ENCODE peak calls at places on chromosomes 6 and 20, in nine cellular contexts. One of them, this sample, is unnamed.

GRCh38 chr20:46590453-46590852 is 40.0 kb upstream of the OCSTAMP start:
- DNase-seq in pancreas: no peak
- DNase-seq in cardiac fibroblast: no peak
- DNase-seq in upper lobe of right lung: no peak
- DNase-seq in colonic mucosa: no peak
- DNase-seq in GM04504: no peak
- DNase-seq in trophoblast cell: no peak
- DNase-seq in H7: no peak
- DNase-seq in pons: no peak
- DNase-seq in this sample: no peak

GRCh38 chr6:159931112-159931511 is 37.8 kb upstream of the IGF2R start:
- DNase-seq in pancreas: no peak
- DNase-seq in H7: no peak
- DNase-seq in upper lobe of right lung: no peak
- DNase-seq in pons: no peak
- DNase-seq in colonic mucosa: no peak
- DNase-seq in GM04504: no peak
- DNase-seq in cardiac fibroblast: no peak
- DNase-seq in trophoblast cell: no peak
- DNase-seq in this sample: no peak

GRCh38 chr20:23293689-23294088 is 56.9 kb upstream of the NXT1 start:
- DNase-seq in upper lobe of right lung: no peak
- DNase-seq in GM04504: no peak
- DNase-seq in cardiac fibroblast: no peak
- DNase-seq in H7: no peak
- DNase-seq in colonic mucosa: no peak
- DNase-seq in trophoblast cell: no peak
- DNase-seq in pons: no peak
- DNase-seq in pancreas: no peak
- DNase-seq in this sample: no peak

GRCh38 chr6:166988674-166989201 is 10.5 kb upstream of the CEP43 start:
- DNase-seq in pancreas: no peak
- DNase-seq in colonic mucosa: no peak
- DNase-seq in cardiac fibroblast: no peak
- DNase-seq in H7: peak
- DNase-seq in trophoblast cell: no peak
- DNase-seq in upper lobe of right lung: no peak
- DNase-seq in pons: no peak
- DNase-seq in GM04504: no peak
- DNase-seq in this sample: no peak

GRCh38 chr6:35049885-35050284 is 91.3 kb downstream of the TCP11 start:
- DNase-seq in cardiac fibroblast: peak
- DNase-seq in colonic mucosa: peak
- DNase-seq in pancreas: no peak
- DNase-seq in GM04504: no peak
- DNase-seq in upper lobe of right lung: no peak
- DNase-seq in pons: peak
- DNase-seq in H7: peak
- DNase-seq in trophoblast cell: no peak
- DNase-seq in this sample: peak

GRCh38 chr6:133502451-133503259 is 261.5 kb downstream of the EYA4 start:
- DNase-seq in colonic mucosa: no peak
- DNase-seq in trophoblast cell: peak
- DNase-seq in cardiac fibroblast: peak
- DNase-seq in pons: no peak
- DNase-seq in H7: no peak
- DNase-seq in GM04504: peak
- DNase-seq in upper lobe of right lung: no peak
- DNase-seq in pancreas: no peak
- DNase-seq in this sample: no peak

GRCh38 chr6:23983691-23984090 is 142.3 kb upstream of the NRSN1 start:
- DNase-seq in pancreas: no peak
- DNase-seq in colonic mucosa: no peak
- DNase-seq in GM04504: no peak
- DNase-seq in upper lobe of right lung: no peak
- DNase-seq in cardiac fibroblast: no peak
- DNase-seq in trophoblast cell: no peak
- DNase-seq in pons: no peak
- DNase-seq in H7: no peak
- DNase-seq in this sample: no peak

GRCh38 chr20:62496525-62497218 is 20.9 kb upstream of the GATA5 start:
- DNase-seq in H7: peak
- DNase-seq in upper lobe of right lung: no peak
- DNase-seq in pancreas: no peak
- DNase-seq in GM04504: no peak
- DNase-seq in colonic mucosa: no peak
- DNase-seq in cardiac fibroblast: no peak
- DNase-seq in pons: no peak
- DNase-seq in trophoblast cell: no peak
- DNase-seq in this sample: no peak

GRCh38 chr6:43763812-43764522 is 6.0 kb upstream of the VEGFA start:
- DNase-seq in upper lobe of right lung: no peak
- DNase-seq in GM04504: no peak
- DNase-seq in trophoblast cell: no peak
- DNase-seq in H7: peak
- DNase-seq in pons: no peak
- DNase-seq in colonic mucosa: no peak
- DNase-seq in pancreas: no peak
- DNase-seq in cardiac fibroblast: no peak
- DNase-seq in this sample: no peak

GRCh38 chr6:137804647-137805046 is 62.4 kb upstream of the TNFAIP3 start:
- DNase-seq in pancreas: no peak
- DNase-seq in cardiac fibroblast: no peak
- DNase-seq in upper lobe of right lung: no peak
- DNase-seq in H7: no peak
- DNase-seq in GM04504: no peak
- DNase-seq in colonic mucosa: no peak
- DNase-seq in pons: no peak
- DNase-seq in trophoblast cell: no peak
- DNase-seq in this sample: no peak

GRCh38 chr20:53149652-53150205 is 177.6 kb downstream of the TSHZ2 start:
- DNase-seq in pons: no peak
- DNase-seq in GM04504: no peak
- DNase-seq in cardiac fibroblast: no peak
- DNase-seq in trophoblast cell: no peak
- DNase-seq in upper lobe of right lung: no peak
- DNase-seq in H7: no peak
- DNase-seq in colonic mucosa: peak
- DNase-seq in pancreas: no peak
- DNase-seq in this sample: no peak

GRCh38 chr6:43695967-43696291 is 8.3 kb upstream of the MRPS18A start:
- DNase-seq in colonic mucosa: no peak
- DNase-seq in GM04504: no peak
- DNase-seq in pons: no peak
- DNase-seq in upper lobe of right lung: no peak
- DNase-seq in cardiac fibroblast: no peak
- DNase-seq in pancreas: no peak
- DNase-seq in trophoblast cell: no peak
- DNase-seq in H7: no peak
- DNase-seq in this sample: no peak

This sample was measured in left colon.